ENCODE peak calls at places on chromosomes 2 and 18, in four cellular contexts. D is left ventricle myocardium inferior, X is activated T-cell treated with anti-CD3 and anti-CD28 coated beads for 24 hours, U is ACHN. M is an unnamed sample.

GRCh38 chr2:127638361-127639110 is 7.4 kb upstream of the GPR17 start:
- DNase-seq in D (no peak), X (no peak), U (no peak), M (no peak)

GRCh38 chr2:219440388-219441256 is 6.0 kb downstream of the SPEG start:
- DNase-seq in D (no peak), X (no peak), U (no peak), M (peak)

GRCh38 chr18:44179693-44180092 is 501.0 kb upstream of the SETBP1 start:
- DNase-seq in D (no peak), X (no peak), U (no peak), M (no peak)

GRCh38 chr2:188808921-188809320 is 165.3 kb upstream of the COL3A1 start:
- DNase-seq in D (no peak), X (no peak), U (no peak), M (no peak)

GRCh38 chr2:666441-666840 is 10.8 kb downstream of the TMEM18 start:
- DNase-seq in D (no peak), X (no peak), U (no peak), M (no peak)

GRCh38 chr2:117856415-117857210 is 42.1 kb downstream of the DDX18 start:
- DNase-seq in D (no peak), X (no peak), U (peak), M (peak)

GRCh38 chr2:104704846-104705245 is 149.1 kb upstream of the POU3F3 start:
- DNase-seq in D (no peak), X (no peak), U (no peak), M (no peak)

GRCh38 chr2:62589691-62590356 is 83.8 kb upstream of the TMEM17 start:
- DNase-seq in D (no peak), X (no peak), U (no peak), M (peak)

GRCh38 chr18:10188971-10189810 is 265.2 kb upstream of the APCDD1 start:
- DNase-seq in D (peak), X (no peak), U (no peak), M (no peak)

GRCh38 chr2:119659601-119660342 is 19.2 kb upstream of the TMEM177 start:
- DNase-seq in D (no peak), X (peak), U (peak), M (peak)

GRCh38 chr2:45746888-45747287 is 95.4 kb downstream of the PRKCE start:
- DNase-seq in D (no peak), X (no peak), U (no peak), M (no peak)

GRCh38 chr2:169107645-169108044 is 38.3 kb downstream of the DHRS9 start:
- DNase-seq in D (no peak), X (no peak), U (no peak), M (no peak)

GRCh38 chr18:67386028-67386427 is 130.5 kb downstream of the DSEL start:
- DNase-seq in D (no peak), X (no peak), U (no peak), M (no peak)

GRCh38 chr2:96538487-96539214 is 2.1 kb downstream of the ARID5A start:
- DNase-seq in D (peak), X (peak), U (no peak), M (no peak)

GRCh38 chr18:9757851-9758587 is 49.9 kb downstream of the RAB31 start:
- DNase-seq in D (no peak), X (no peak), U (peak), M (no peak)

GRCh38 chr2:226118471-226119429 is 680.9 kb downstream of the IRS1 start:
- DNase-seq in D (no peak), X (no peak), U (peak), M (peak)

GRCh38 chr2:39099820-39100728 is 20.8 kb downstream of the SOS1 start:
- DNase-seq in D (no peak), X (no peak), U (no peak), M (no peak)

GRCh38 chr2:240962371-240963064 is 35.9 kb upstream of the SNED1 start:
- DNase-seq in D (peak), X (no peak), U (no peak), M (no peak)

GRCh38 chr18:58541137-58541788 is 87.6 kb downstream of the ALPK2 start:
- DNase-seq in D (no peak), X (no peak), U (peak), M (peak)

GRCh38 chr18:50817898-50818250 is 1.9 kb downstream of the MRO start:
- DNase-seq in D (no peak), X (no peak), U (no peak), M (peak)

GRCh38 chr2:160989778-160990177 is 170.4 kb upstream of the TANK start:
- DNase-seq in D (no peak), X (no peak), U (no peak), M (no peak)

GRCh38 chr2:145123606-145124005 is 603.7 kb upstream of the ZEB2 start:
- DNase-seq in D (peak), X (no peak), U (no peak), M (no peak)

GRCh38 chr2:74507926-74508520 is 528 bp upstream of the PCGF1 start:
- DNase-seq in D (no peak), X (no peak), U (peak), M (peak)

GRCh38 chr2:226797289-226797988 is 2.2 kb downstream of the IRS1 start:
- DNase-seq in D (peak), X (no peak), U (no peak), M (no peak)

GRCh38 chr2:20404950-20405349 is 41.9 kb upstream of the RHOB start:
- DNase-seq in D (no peak), X (no peak), U (no peak), M (no peak)

GRCh38 chr2:239297142-239298125 is 103.4 kb downstream of the HDAC4 start:
- DNase-seq in D (peak), X (no peak), U (no peak), M (no peak)

GRCh38 chr2:128734521-128735295 is 416.0 kb upstream of the HS6ST1 start:
- DNase-seq in D (no peak), X (no peak), U (no peak), M (no peak)

GRCh38 chr2:218030409-218031195 is 27.8 kb upstream of the TNS1 start:
- DNase-seq in D (no peak), X (no peak), U (no peak), M (no peak)

GRCh38 chr2:96241901-96242611 is 23.7 kb downstream of the TMEM127 start:
- DNase-seq in D (peak), X (peak), U (peak), M (peak)

GRCh38 chr2:215831296-215831913 is 181.9 kb downstream of the MREG start:
- DNase-seq in D (peak), X (no peak), U (no peak), M (no peak)

GRCh38 chr2:96764253-96764637 is 3.5 kb downstream of the CNNM4 start:
- DNase-seq in D (no peak), X (no peak), U (no peak), M (no peak)

GRCh38 chr2:19545507-19545906 is 187.1 kb upstream of the OSR1 start:
- DNase-seq in D (no peak), X (no peak), U (no peak), M (no peak)

GRCh38 chr2:224024270-224024669 is 14.8 kb downstream of the SERPINE2 start:
- DNase-seq in D (no peak), X (no peak), U (no peak), M (no peak)

GRCh38 chr2:9654429-9655100 is 23.8 kb upstream of the YWHAQ start:
- DNase-seq in D (no peak), X (no peak), U (no peak), M (no peak)